ENCODE peak calls at places on chromosomes 4 and X, in ten cellular contexts. V, Q, U, A, W, D, O, N, E and R are unnamed samples.

GRCh38 chrX:143121471-143121870 is 95.7 kb downstream of the SPANXN4 start:
- DNase-seq in V (no peak), Q (no peak), U (peak), A (no peak), W (no peak), D (no peak), O (no peak), N (no peak), E (no peak), R (no peak)

GRCh38 chr4:30867427-30867826 is 147.3 kb downstream of the PCDH7 start:
- DNase-seq in V (no peak), Q (no peak), U (no peak), A (no peak), W (no peak), D (no peak), O (no peak), N (no peak), E (no peak), R (no peak)

GRCh38 chrX:53287493-53288138 is 6.2 kb upstream of the IQSEC2 start:
- DNase-seq in V (peak), Q (peak), U (peak), A (no peak), W (no peak), D (peak), O (peak), N (peak), E (no peak), R (no peak)

GRCh38 chrX:13645464-13646153 is 7.3 kb upstream of the TCEANC start:
- DNase-seq in V (no peak), Q (no peak), U (no peak), A (no peak), W (no peak), D (no peak), O (no peak), N (no peak), E (no peak), R (no peak)

GRCh38 chr4:110155632-110156031 is 42.8 kb downstream of the ELOVL6 start:
- DNase-seq in V (no peak), Q (no peak), U (no peak), A (no peak), W (no peak), D (no peak), O (no peak), N (no peak), E (no peak), R (no peak)

GRCh38 chr4:143711543-143712159 is 11.2 kb upstream of the FREM3 start:
- DNase-seq in V (no peak), Q (no peak), U (no peak), A (no peak), W (no peak), D (no peak), O (no peak), N (no peak), E (no peak), R (no peak)

GRCh38 chr4:110208419-110208818 is 10.0 kb upstream of the ELOVL6 start:
- DNase-seq in V (no peak), Q (no peak), U (no peak), A (no peak), W (no peak), D (no peak), O (no peak), N (no peak), E (no peak), R (no peak)

GRCh38 chrX:94454606-94455005 is 780.6 kb downstream of the FAM133A start:
- DNase-seq in V (no peak), Q (no peak), U (no peak), A (no peak), W (no peak), D (no peak), O (no peak), N (no peak), E (no peak), R (no peak)

GRCh38 chr4:102263024-102263787 is 82.1 kb downstream of the SLC39A8 start:
- DNase-seq in V (peak), Q (peak), U (peak), A (no peak), W (no peak), D (no peak), O (no peak), N (no peak), E (no peak), R (peak)

GRCh38 chrX:150940844-150941495 is 42.2 kb upstream of the HMGB3 start:
- DNase-seq in V (no peak), Q (no peak), U (no peak), A (no peak), W (no peak), D (no peak), O (no peak), N (no peak), E (no peak), R (no peak)

GRCh38 chr4:186854256-186854655 is 130.6 kb upstream of the FAT1 start:
- DNase-seq in V (no peak), Q (no peak), U (no peak), A (no peak), W (no peak), D (no peak), O (no peak), N (no peak), E (no peak), R (no peak)

GRCh38 chr4:38930199-38930598 is 62.6 kb downstream of the FAM114A1 start:
- DNase-seq in V (no peak), Q (no peak), U (no peak), A (no peak), W (no peak), D (no peak), O (no peak), N (no peak), E (no peak), R (no peak)

GRCh38 chrX:124426273-124426672 is 79.9 kb downstream of the SH2D1A start:
- DNase-seq in V (no peak), Q (no peak), U (no peak), A (no peak), W (no peak), D (no peak), O (no peak), N (no peak), E (no peak), R (no peak)

DNA sequence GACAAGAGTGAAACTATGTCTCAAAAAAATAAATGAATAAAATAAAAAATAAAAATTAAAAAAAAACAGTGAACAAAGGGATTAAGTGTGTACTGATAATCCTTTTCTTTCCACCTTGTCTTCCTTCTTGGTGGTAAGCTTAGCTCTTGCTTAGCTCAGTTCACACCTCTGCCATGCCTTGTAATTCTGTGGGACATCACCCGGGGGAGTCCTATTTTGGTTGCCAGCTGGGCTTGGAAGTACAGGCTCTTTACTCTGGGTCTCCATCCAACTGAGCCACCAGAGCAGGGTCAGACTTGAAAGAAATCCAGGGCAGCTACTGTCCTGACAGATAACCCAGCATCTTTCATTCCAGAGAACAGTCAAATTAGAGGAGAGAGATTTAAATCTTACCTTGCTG is 204.2 kb upstream of the TEX13A start:
- DNase-seq in V (no peak), Q (no peak), U (no peak), A (no peak), W (no peak), D (no peak), O (no peak), N (no peak), E (no peak), R (no peak)
- TF ChIP-seq CTCF in V (no peak), Q (no peak), U (no peak), A (no peak), W (no peak), D (no peak), O (no peak), N (no peak), E (no peak), R (no peak)

GRCh38 chr4:87042221-87042620 is 107.4 kb downstream of the AFF1 start:
- DNase-seq in V (no peak), Q (no peak), U (no peak), A (no peak), W (no peak), D (no peak), O (no peak), N (no peak), E (no peak), R (no peak)

GRCh38 chr4:87045659-87046058 is 110.8 kb downstream of the AFF1 start:
- DNase-seq in V (no peak), Q (no peak), U (no peak), A (no peak), W (no peak), D (no peak), O (no peak), N (no peak), E (no peak), R (no peak)

GRCh38 chr4:87042986-87043820 is 108.4 kb downstream of the AFF1 start:
- DNase-seq in V (no peak), Q (no peak), U (no peak), A (no peak), W (no peak), D (no peak), O (no peak), N (no peak), E (no peak), R (no peak)

GRCh38 chr4:87046111-87046510 is 111.3 kb downstream of the AFF1 start:
- DNase-seq in V (no peak), Q (no peak), U (no peak), A (no peak), W (no peak), D (no peak), O (no peak), N (no peak), E (no peak), R (no peak)

GRCh38 chr4:87044511-87045369 is 109.9 kb downstream of the AFF1 start:
- DNase-seq in V (no peak), Q (no peak), U (no peak), A (no peak), W (no peak), D (no peak), O (no peak), N (no peak), E (no peak), R (no peak)
- H3K4me3 ChIP-seq in V (no peak), Q (no peak), U (no peak), A (peak), W (no peak), D (no peak), O (peak), N (peak), E (no peak), R (no peak)

GRCh38 chr4:108774809-108775530 is 12.1 kb upstream of the ETNPPL start:
- DNase-seq in V (no peak), Q (peak), U (no peak), A (no peak), W (no peak), D (no peak), O (no peak), N (peak), E (no peak), R (no peak)
- TF ChIP-seq CTCF in V (no peak), Q (no peak), U (no peak), A (no peak), W (no peak), D (no peak), O (peak), N (peak), E (no peak), R (no peak)

DNA sequence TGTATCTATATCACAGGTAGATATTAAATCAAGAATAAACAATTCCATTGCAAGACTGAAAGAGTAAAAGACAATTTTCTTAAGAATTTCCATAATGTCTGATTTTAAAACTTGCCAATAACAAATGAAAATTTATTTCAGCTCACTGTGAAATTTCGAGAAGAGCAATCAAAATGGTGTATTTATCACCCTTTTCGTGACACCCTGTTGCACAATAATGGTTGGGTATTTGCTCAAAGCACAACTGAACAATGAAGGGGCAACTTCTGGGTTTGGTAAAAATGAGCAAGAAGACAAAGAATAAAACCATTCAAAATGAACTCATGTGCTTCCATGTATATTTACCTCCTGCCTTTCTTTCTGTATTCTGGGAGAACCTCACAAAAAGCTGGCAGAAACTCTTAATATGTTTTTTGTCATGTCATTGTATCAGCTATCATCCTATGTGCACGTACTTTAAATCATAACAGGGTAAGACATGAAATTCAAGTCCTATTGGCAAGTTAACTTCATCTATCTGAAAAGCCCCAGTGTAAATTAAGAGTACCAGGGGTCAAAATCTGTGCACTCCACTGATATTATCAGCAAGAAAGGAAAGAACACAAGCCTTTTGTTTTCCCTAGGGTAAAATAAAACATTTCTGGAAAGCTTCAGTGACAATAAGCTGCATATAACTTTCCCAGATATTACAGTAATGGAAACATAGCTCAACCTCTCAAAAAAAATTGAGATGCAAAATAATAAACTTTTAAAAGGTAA is 126.9 kb upstream of the CBR4 start:
- DNase-seq in V (no peak), Q (no peak), U (no peak), A (no peak), W (no peak), D (no peak), O (no peak), N (no peak), E (no peak), R (no peak)
- H3K4me3 ChIP-seq in V (no peak), Q (no peak), U (no peak), A (no peak), W (no peak), D (no peak), O (no peak), N (no peak), E (no peak), R (no peak)

DNA sequence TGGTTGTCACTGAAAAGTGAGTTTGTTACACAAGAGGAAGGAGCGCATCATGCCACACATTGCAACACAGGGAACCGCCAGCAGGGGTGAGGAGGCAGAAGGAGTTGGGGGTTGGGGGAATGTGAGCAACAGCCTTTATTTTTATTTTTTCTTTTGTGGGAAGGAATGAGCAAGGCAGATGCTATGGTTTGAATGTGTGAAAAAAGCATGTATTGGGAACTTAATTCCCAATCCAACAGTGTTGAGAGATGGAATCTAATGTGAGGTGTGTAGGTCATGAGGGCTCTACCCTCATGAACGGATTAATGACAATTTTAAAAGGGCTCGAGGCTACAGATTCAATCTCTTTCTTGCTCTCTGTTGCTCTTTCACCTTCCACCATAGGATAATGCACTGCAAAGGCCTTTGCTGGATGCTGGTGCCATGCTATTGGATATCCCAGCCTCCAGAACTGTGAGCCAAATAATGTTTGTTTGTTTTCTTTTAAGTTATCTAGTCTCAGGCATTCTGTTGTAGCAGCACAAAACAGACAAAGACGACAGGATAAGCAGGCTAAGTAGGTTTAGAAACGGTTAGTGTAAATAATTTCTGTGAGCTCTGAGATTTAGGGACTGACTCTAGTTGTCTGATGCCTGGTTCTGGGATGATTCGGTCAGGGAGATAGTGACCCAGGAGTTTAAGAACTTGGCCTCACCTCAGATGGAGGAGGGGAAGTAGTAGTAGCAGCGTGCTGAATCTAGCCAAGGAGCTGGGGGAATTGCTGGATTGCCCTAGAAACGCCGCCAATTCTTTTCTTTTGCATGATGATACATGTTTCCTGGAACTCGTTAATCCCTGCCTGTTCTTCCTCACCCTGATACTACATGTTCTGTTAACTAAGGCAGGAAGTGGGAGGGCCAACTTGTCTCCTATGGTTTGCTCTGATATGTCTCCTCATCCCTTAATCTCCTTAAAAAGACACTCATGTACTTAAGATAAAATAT is 156.6 kb upstream of the CTSO start:
- DNase-seq in V (no peak), Q (no peak), U (no peak), A (no peak), W (no peak), D (no peak), O (no peak), N (no peak), E (no peak), R (no peak)
- TF ChIP-seq CTCF in V (no peak), Q (no peak), U (no peak), A (no peak), W (peak), D (no peak), O (no peak), N (no peak), E (peak), R (peak)

GRCh38 chrX:153968754-153969124 is 2.9 kb downstream of the HCFC1 start:
- DNase-seq in V (peak), Q (no peak), U (no peak), A (no peak), W (no peak), D (peak), O (peak), N (peak), E (no peak), R (no peak)
- H3K4me3 ChIP-seq in V (peak), Q (no peak), U (no peak), A (peak), W (peak), D (peak), O (peak), N (peak), E (peak), R (peak)